ENCODE peak calls at places on chromosome 19, in four cellular contexts. Y, K, Q and B are unnamed samples.

GRCh38 chr19:55537741-55538111 is 793 bp upstream of the SBK2 start:
- DNase-seq in Q (no peak), Y (no peak), K (no peak), B (no peak)

GRCh38 chr19:6039541-6040225 is 61.7 kb upstream of the RANBP3 start:
- DNase-seq in Q (peak; percentile 1), Y (peak; percentile 43), K (no peak), B (no peak)

GRCh38 chr19:9431475-9431874 is 3.9 kb downstream of the ZNF266 start:
- DNase-seq in K (no peak), Y (peak; percentile 53), Q (peak; percentile 75), B (no peak)

GRCh38 chr19:6076675-6077463 is 33.4 kb downstream of the RFX2 start:
- DNase-seq in Y (peak; percentile 82), Q (no peak), K (no peak), B (peak; percentile 83)

GRCh38 chr19:29323046-29323971 is 110.4 kb upstream of the UQCRFS1 start:
- DNase-seq in Q (no peak), K (no peak), Y (no peak), B (no peak)

GRCh38 chr19:30312582-30313352 is 59.4 kb upstream of the ZNF536 start:
- DNase-seq in K (no peak), Q (no peak), Y (no peak), B (no peak)

GRCh38 chr19:33396701-33397535 is 23.4 kb downstream of the CEBPG start:
- DNase-seq in K (no peak), Y (no peak), Q (no peak), B (no peak)

GRCh38 chr19:21835429-21835809 is 563 bp downstream of the ZNF43 start:
- DNase-seq in Y (no peak), Q (peak; percentile 30), K (no peak), B (no peak)

GRCh38 chr19:8054169-8054568 is 1.6 kb downstream of the CCL25 start:
- DNase-seq in Q (no peak), Y (no peak), K (peak; percentile 9), B (no peak)

GRCh38 chr19:4597278-4597974 is 37.9 kb upstream of the SEMA6B start:
- DNase-seq in K (no peak), Y (no peak), Q (no peak), B (no peak)

GRCh38 chr19:18194554-18195238 is 1.7 kb downstream of the MPV17L2 start:
- DNase-seq in Q (peak; percentile 59), K (peak; percentile 50), Y (peak; percentile 47), B (no peak)

GRCh38 chr19:35347930-35348298 is 212 bp downstream of the FFAR1 start:
- DNase-seq in Y (no peak), Q (no peak), K (no peak), B (no peak)

GRCh38 chr19:47363758-47364529 is 14.8 kb downstream of the DHX34 start:
- DNase-seq in Q (no peak), Y (peak; percentile 55), K (no peak), B (peak; percentile 34)

GRCh38 chr19:39276740-39277139 is 8.5 kb downstream of the IFNL2 start:
- DNase-seq in Q (no peak), K (no peak), Y (no peak), B (no peak)

GRCh38 chr19:29942404-29943261 is 594 bp downstream of the URI1 start:
- DNase-seq in K (peak; percentile 73), Y (peak; percentile 64), Q (peak; percentile 75), B (no peak)

GRCh38 chr19:8242212-8242821 is 33.1 kb downstream of the CERS4 start:
- DNase-seq in K (no peak), Q (no peak), Y (no peak), B (no peak)

GRCh38 chr19:21463449-21464105 is 41.8 kb upstream of the ZNF429 start:
- DNase-seq in Y (no peak), Q (peak; percentile 95), K (peak; percentile 88), B (peak; percentile 58)

GRCh38 chr19:28553005-28553404 is 659.9 kb downstream of the UQCRFS1 start:
- DNase-seq in Q (no peak), Y (no peak), K (no peak), B (no peak)

GRCh38 chr19:35977446-35978222 is 17.4 kb upstream of the SDHAF1 start:
- DNase-seq in K (no peak), Q (no peak), Y (no peak), B (no peak)

GRCh38 chr19:49684983-49685553 is 4.3 kb upstream of the ADM5 start:
- DNase-seq in Y (no peak), Q (no peak), K (no peak), B (no peak)

GRCh38 chr19:55210120-55210493 is 806 bp upstream of the PTPRH start:
- DNase-seq in Y (peak; percentile 95), Q (no peak), K (peak; percentile 55), B (peak; percentile 94)

GRCh38 chr19:47407417-47407774 is 11.9 kb downstream of the MEIS3 start:
- DNase-seq in Y (no peak), K (no peak), Q (no peak), B (no peak)

GRCh38 chr19:18650048-18650435 is 13.2 kb downstream of the KLHL26 start:
- DNase-seq in Q (peak; percentile 74), Y (no peak), K (peak; percentile 23), B (no peak)

GRCh38 chr19:5183616-5184015 is 157.0 kb downstream of the PTPRS start:
- DNase-seq in K (no peak), Q (no peak), Y (peak; percentile 55), B (peak; percentile 45)

GRCh38 chr19:8576273-8576993 is 809 bp downstream of the MYO1F start:
- DNase-seq in Y (no peak), Q (no peak), K (no peak), B (no peak)

GRCh38 chr19:16031872-16032200 is 44.5 kb upstream of the TPM4 start:
- DNase-seq in Q (no peak), K (no peak), Y (no peak), B (no peak)

GRCh38 chr19:4896372-4896771 is 6.3 kb downstream of the ARRDC5 start:
- DNase-seq in K (peak; percentile 33), Y (peak; percentile 49), Q (no peak), B (no peak)